ENCODE peak calls at places on chromosomes 7 and 10, in eight cellular contexts. Z, U, F, O, L, K, R and X are unnamed samples.

GRCh38 chr10:26843736-26844135 is 17.0 kb downstream of the ABI1 start:
- DNase-seq in Z (no peak), U (no peak), F (no peak), O (no peak), L (no peak), K (no peak), R (no peak), X (no peak)

GRCh38 chr10:5876181-5876768 is 13.4 kb downstream of the ANKRD16 start:
- DNase-seq in Z (peak), U (no peak), F (peak), O (no peak), L (no peak), K (no peak), R (no peak), X (peak)

GRCh38 chr7:101382937-101383336 is 20.3 kb downstream of the COL26A1 start:
- DNase-seq in Z (no peak), U (no peak), F (no peak), O (no peak), L (no peak), K (no peak), R (no peak), X (no peak)

GRCh38 chr7:78747568-78747967 is 705.9 kb downstream of the MAGI2 start:
- DNase-seq in Z (no peak), U (no peak), F (no peak), O (no peak), L (no peak), K (no peak), R (no peak), X (no peak)

GRCh38 chr7:83166781-83167180 is 4.1 kb upstream of the PCLO start:
- DNase-seq in Z (no peak), U (no peak), F (no peak), O (no peak), L (no peak), K (no peak), R (no peak), X (no peak)

GRCh38 chr7:158812684-158813083 is 16.6 kb downstream of the ESYT2 start:
- DNase-seq in Z (no peak), U (no peak), F (no peak), O (no peak), L (no peak), K (no peak), R (no peak), X (no peak)

GRCh38 chr7:27793780-27794179 is 53.8 kb downstream of the TAX1BP1 start:
- DNase-seq in Z (peak), U (no peak), F (peak), O (no peak), L (no peak), K (no peak), R (no peak), X (no peak)

GRCh38 chr10:110778221-110778620 is 93.5 kb upstream of the PDCD4 start:
- DNase-seq in Z (no peak), U (no peak), F (no peak), O (no peak), L (no peak), K (no peak), R (no peak), X (no peak)

GRCh38 chr7:23012797-23013714 is 874 bp downstream of the HYCC1 start:
- DNase-seq in Z (peak), U (peak), F (peak), O (peak), L (no peak), K (peak), R (no peak), X (peak)

GRCh38 chr7:27188666-27189559 is 3.9 kb upstream of the HOXA11 start:
- DNase-seq in Z (peak), U (no peak), F (no peak), O (peak), L (peak), K (no peak), R (no peak), X (no peak)

GRCh38 chr7:33743594-33743993 is 161.7 kb upstream of the BMPER start:
- DNase-seq in Z (peak), U (no peak), F (peak), O (no peak), L (no peak), K (no peak), R (no peak), X (no peak)

GRCh38 chr10:122362621-122363020 is 11.9 kb upstream of the PLEKHA1 start:
- DNase-seq in Z (peak), U (no peak), F (peak), O (no peak), L (peak), K (no peak), R (no peak), X (no peak)

GRCh38 chr7:69687739-69688431 is 89.6 kb downstream of the AUTS2 start:
- DNase-seq in Z (no peak), U (no peak), F (no peak), O (no peak), L (no peak), K (no peak), R (no peak), X (no peak)

GRCh38 chr10:101001225-101002035 is 1.8 kb downstream of the LZTS2 start:
- DNase-seq in Z (peak), U (no peak), F (peak), O (peak), L (peak), K (no peak), R (no peak), X (no peak)

GRCh38 chr7:157969995-157970394 is 617.6 kb downstream of the PTPRN2 start:
- DNase-seq in Z (no peak), U (no peak), F (no peak), O (no peak), L (no peak), K (no peak), R (no peak), X (no peak)

GRCh38 chr7:128427289-128427891 is 17.6 kb upstream of the IMPDH1 start:
- DNase-seq in Z (peak), U (no peak), F (peak), O (no peak), L (no peak), K (peak), R (no peak), X (peak)

GRCh38 chr7:36366649-36367560 is 22.8 kb upstream of the ANLN start:
- DNase-seq in Z (peak), U (peak), F (peak), O (peak), L (peak), K (no peak), R (peak), X (peak)

GRCh38 chr7:55033241-55033846 is 14.5 kb downstream of the EGFR start:
- DNase-seq in Z (no peak), U (no peak), F (no peak), O (no peak), L (no peak), K (no peak), R (no peak), X (no peak)

GRCh38 chr10:12847361-12847975 is 154.0 kb downstream of the CCDC3 start:
- DNase-seq in Z (no peak), U (no peak), F (no peak), O (no peak), L (no peak), K (no peak), R (no peak), X (no peak)

GRCh38 chr10:124436191-124436638 is 13.6 kb downstream of the NKX1-2 start:
- DNase-seq in Z (no peak), U (no peak), F (peak), O (peak), L (peak), K (no peak), R (no peak), X (peak)

GRCh38 chr10:114261116-114261515 is 22.1 kb downstream of the VWA2 start:
- DNase-seq in Z (no peak), U (no peak), F (peak), O (no peak), L (no peak), K (no peak), R (no peak), X (no peak)

GRCh38 chr10:121734517-121735137 is 136.4 kb upstream of the FGFR2 start:
- DNase-seq in Z (peak), U (peak), F (no peak), O (no peak), L (no peak), K (no peak), R (no peak), X (no peak)

GRCh38 chr7:70660154-70660818 is 471.7 kb upstream of the GALNT17 start:
- DNase-seq in Z (no peak), U (no peak), F (no peak), O (no peak), L (no peak), K (no peak), R (peak), X (no peak)

GRCh38 chr7:79272066-79272669 is 181.3 kb downstream of the MAGI2 start:
- DNase-seq in Z (peak), U (peak), F (peak), O (no peak), L (no peak), K (no peak), R (no peak), X (no peak)

GRCh38 chr7:44073664-44074348 is 8.4 kb upstream of the PGAM2 start:
- DNase-seq in Z (peak), U (no peak), F (peak), O (peak), L (no peak), K (no peak), R (peak), X (peak)

GRCh38 chr7:157033483-157034473 is 23.3 kb upstream of the MNX1 start:
- DNase-seq in Z (no peak), U (no peak), F (no peak), O (no peak), L (no peak), K (no peak), R (no peak), X (no peak)

GRCh38 chr10:71429304-71429703 is 32.6 kb downstream of the CDH23 start:
- DNase-seq in Z (no peak), U (no peak), F (no peak), O (no peak), L (peak), K (no peak), R (no peak), X (no peak)

GRCh38 chr7:51634025-51634424 is 317.4 kb upstream of the COBL start:
- DNase-seq in Z (no peak), U (no peak), F (no peak), O (no peak), L (no peak), K (no peak), R (no peak), X (no peak)

GRCh38 chr7:44067064-44067951 is 1.9 kb upstream of the PGAM2 start:
- DNase-seq in Z (peak), U (no peak), F (no peak), O (peak), L (no peak), K (no peak), R (no peak), X (no peak)

GRCh38 chr10:119713744-119714483 is 11.9 kb upstream of the INPP5F start:
- DNase-seq in Z (no peak), U (no peak), F (no peak), O (no peak), L (no peak), K (no peak), R (no peak), X (no peak)

GRCh38 chr10:119715628-119716505 is 10.0 kb upstream of the INPP5F start:
- DNase-seq in Z (peak), U (no peak), F (no peak), O (no peak), L (no peak), K (no peak), R (no peak), X (no peak)

DNA sequence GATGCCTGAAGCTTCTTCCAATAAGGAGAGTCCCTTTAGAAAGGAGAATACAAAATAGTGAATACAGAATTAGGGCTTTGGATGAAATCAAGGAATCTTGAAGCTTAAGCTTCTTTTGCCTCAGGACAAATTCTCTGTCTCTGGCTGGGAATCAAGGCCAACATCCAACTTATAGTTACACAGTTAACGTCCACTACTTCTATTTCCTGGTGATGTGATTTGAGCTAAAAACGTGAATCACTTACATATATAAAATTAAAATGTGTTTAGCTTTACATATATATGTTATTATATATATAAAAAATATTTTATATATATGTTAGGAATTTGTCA is 11.4 kb upstream of the INPP5F start:
- DNase-seq in Z (no peak), U (no peak), F (no peak), O (no peak), L (no peak), K (no peak), R (no peak), X (no peak)
- H3K4me3 ChIP-seq in Z (no peak), U (no peak), F (no peak), O (no peak), L (no peak), K (no peak), R (no peak), X (no peak)

DNA sequence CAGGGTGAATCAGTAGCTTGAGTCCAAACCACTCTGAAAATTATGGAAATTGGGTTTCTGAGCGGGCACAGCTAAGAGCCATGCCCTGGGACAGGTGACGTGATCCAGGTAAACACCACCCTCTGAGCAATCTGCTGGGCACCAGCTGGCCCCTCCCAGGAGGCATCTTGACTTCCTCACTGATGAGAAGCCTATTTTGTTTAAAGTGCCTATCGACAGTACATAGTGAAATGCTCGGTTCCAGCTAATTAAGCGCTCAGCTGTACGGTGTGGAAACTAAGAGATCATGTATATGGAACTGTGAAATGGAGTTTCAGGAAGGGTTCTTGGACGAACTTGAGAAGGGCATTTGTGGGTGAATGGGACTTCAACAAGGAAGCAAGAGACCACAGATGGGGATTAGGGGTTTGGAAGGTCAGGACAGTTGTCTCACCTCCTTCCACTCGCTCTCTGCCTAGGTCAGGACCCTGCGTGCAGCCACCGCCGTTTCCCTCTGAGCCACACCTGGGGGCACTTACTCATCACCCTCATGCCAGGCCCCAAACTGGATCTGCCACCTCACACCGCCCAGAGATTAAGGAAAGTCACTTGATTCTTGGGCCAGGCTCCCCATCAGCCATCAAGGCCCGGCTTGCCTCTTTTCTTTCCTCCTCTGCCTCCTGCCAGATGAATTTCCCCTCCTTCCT is 3.2 kb downstream of the ITPRIP start:
- DNase-seq in Z (no peak), U (no peak), F (no peak), O (peak), L (no peak), K (no peak), R (no peak), X (peak)
- H3K4me3 ChIP-seq in Z (no peak), U (no peak), F (peak), O (no peak), L (no peak), K (no peak), R (peak), X (peak)

GRCh38 chr10:70295321-70295720 is 11.5 kb upstream of the NPFFR1 start:
- DNase-seq in Z (peak), U (no peak), F (no peak), O (peak), L (no peak), K (no peak), R (no peak), X (peak)
- H3K4me3 ChIP-seq in Z (no peak), U (no peak), F (no peak), O (no peak), L (no peak), K (no peak), R (no peak), X (no peak)

DNA sequence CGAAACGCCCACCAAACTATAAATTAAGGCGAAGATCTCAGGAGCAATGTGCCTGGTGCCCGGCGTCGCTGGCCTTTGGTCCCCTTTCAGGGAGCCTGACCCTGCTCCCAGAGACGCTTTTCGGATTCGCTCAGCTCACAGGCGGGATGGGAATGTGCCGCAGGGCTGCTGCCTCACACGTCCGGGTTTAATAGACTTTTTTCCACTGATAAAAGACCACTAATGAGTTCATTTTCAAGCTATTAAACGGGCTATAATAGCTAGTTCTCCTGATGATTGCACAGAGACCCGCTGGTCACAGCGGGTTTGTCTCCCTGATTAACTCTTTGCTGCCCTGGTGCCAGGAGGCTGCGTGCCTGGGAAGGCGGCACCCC is 128.3 kb downstream of the ADARB2 start:
- DNase-seq in Z (no peak), U (no peak), F (no peak), O (no peak), L (no peak), K (no peak), R (no peak), X (no peak)
- H3K4me3 ChIP-seq in Z (no peak), U (no peak), F (no peak), O (no peak), L (no peak), K (no peak), R (no peak), X (no peak)

DNA sequence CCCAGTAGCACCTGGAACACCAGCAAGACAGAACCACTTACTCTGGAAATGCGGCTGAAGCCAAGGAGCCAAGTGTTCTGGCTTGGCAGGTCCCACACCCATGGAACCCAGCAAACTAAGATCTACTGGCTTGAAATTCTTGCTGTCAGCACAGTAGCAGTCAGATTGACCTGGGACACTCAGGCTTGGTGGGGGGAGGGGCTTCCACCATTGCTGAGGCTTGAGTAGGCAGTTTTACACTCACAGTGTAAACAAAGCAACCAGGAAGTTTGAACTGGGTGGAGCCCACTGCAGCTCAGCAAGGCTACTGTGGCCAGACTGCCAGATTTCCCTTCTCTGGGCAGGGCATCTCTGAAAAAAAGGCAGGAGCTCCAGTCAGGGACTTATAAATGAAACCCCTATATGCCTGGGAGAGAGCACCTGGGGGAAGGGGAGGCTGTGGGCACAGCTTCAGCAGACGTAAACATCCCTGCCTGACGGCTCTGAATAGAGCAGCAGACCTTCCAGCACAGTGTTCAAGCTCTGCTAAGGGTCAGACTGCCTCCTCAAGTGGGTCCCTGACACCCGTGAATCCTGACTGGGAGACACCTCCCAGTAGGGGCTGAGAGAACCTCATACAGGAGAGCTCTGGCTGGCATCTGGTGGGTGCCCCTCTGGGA is 121.2 kb downstream of the MTERF1 start:
- DNase-seq in Z (peak), U (no peak), F (peak), O (no peak), L (no peak), K (no peak), R (no peak), X (peak)
- H3K4me3 ChIP-seq in Z (no peak), U (no peak), F (no peak), O (no peak), L (no peak), K (no peak), R (no peak), X (no peak)